ENCODE peak calls at places on chromosomes 12 and 14, in four cellular contexts. R is WTC11, Z is K562, J is HepG2. A is an unnamed sample.
A peak's percentile ranks its signal among the peaks of the same experiment; 100 is the strongest.

GRCh38 chr12:13256705-13257045 is 60.1 kb downstream of the EMP1 start:
- DNase-seq in R (no peak), Z (no peak), J (no peak), A (no peak)

GRCh38 chr14:96863327-96863985 is 66.3 kb downstream of the VRK1 start:
- DNase-seq in R (no peak), Z (no peak), J (no peak), A (no peak)

GRCh38 chr12:85225501-85225900 is 54.5 kb upstream of the ALX1 start:
- DNase-seq in R (no peak), Z (no peak), J (no peak), A (no peak)

GRCh38 chr14:69615471-69616407 is 4.3 kb downstream of the SUSD6 start:
- DNase-seq in R (no peak), Z (peak; percentile 27), J (no peak), A (no peak)

GRCh38 chr12:54197037-54197909 is 8.5 kb upstream of the SMUG1 start:
- DNase-seq in R (peak; percentile 31), Z (peak; percentile 41), J (no peak), A (no peak)

GRCh38 chr12:100364334-100364733 is 7.5 kb downstream of the SLC17A8 start:
- DNase-seq in R (no peak), Z (no peak), J (no peak), A (no peak)

GRCh38 chr12:93577222-93577621 is 4.7 kb downstream of the SOCS2 start:
- DNase-seq in R (no peak), Z (no peak), J (no peak), A (no peak)

GRCh38 chr12:12665194-12665593 is 30.8 kb downstream of the GPR19 start:
- DNase-seq in R (peak; percentile 42), Z (no peak), J (no peak), A (no peak)

GRCh38 chr14:104357689-104358527 is 219.5 kb downstream of the KIF26A start:
- DNase-seq in R (no peak), Z (no peak), J (no peak), A (peak; percentile 29)

GRCh38 chr14:104358528-104359300 is 220.3 kb downstream of the KIF26A start:
- DNase-seq in R (no peak), Z (no peak), J (no peak), A (peak; percentile 33)

GRCh38 chr14:104355949-104356737 is 217.8 kb downstream of the KIF26A start:
- DNase-seq in R (no peak), Z (no peak), J (no peak), A (peak; percentile 62)

GRCh38 chr14:104355101-104355691 is 216.8 kb downstream of the KIF26A start:
- DNase-seq in R (no peak), Z (no peak), J (no peak), A (no peak)

GRCh38 chr14:104356738-104357688 is 218.6 kb downstream of the KIF26A start:
- DNase-seq in R (peak; percentile 9), Z (peak; percentile 4), J (no peak), A (peak; percentile 31)
- TF ChIP-seq FOXJ3 in R (no peak), Z (no peak), J (no peak), A (no peak)

GRCh38 chr12:108530141-108530540 is 15.1 kb downstream of the FICD start:
- DNase-seq in R (no peak), Z (no peak), J (no peak), A (no peak)

GRCh38 chr12:108526482-108527234 is 11.6 kb downstream of the FICD start:
- DNase-seq in R (no peak), Z (no peak), J (no peak), A (no peak)

GRCh38 chr12:108523365-108523764 is 8.3 kb downstream of the FICD start:
- DNase-seq in R (no peak), Z (no peak), J (no peak), A (no peak)

GRCh38 chr12:108525681-108526080 is 10.6 kb downstream of the FICD start:
- DNase-seq in R (no peak), Z (no peak), J (no peak), A (no peak)
- TF ChIP-seq FOXJ3 in R (no peak), Z (no peak), J (no peak), A (no peak)

DNA sequence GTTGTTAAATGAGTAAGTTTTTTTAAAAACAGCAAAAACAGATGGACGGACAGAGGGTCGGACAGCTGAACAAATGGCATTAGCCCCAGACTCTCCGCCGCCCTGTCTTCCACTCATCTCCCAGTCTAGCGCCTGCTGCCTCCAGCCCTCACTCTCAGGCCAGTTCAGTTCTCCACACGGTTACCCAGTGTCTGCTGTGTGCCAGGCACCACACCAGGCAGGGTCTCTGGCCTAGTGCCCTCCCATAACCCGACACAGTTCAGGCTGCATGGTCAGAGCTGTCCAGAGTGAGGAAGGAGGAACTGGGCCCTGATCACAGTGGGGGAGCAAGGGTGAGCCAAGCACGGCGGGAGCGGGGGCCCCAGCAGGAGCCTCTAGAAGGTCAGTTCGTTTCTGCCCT is 12.9 kb upstream of the LRTM2 start:
- DNase-seq in R (no peak), Z (no peak), J (no peak), A (no peak)
- TF ChIP-seq FOXJ3 in R (no peak), Z (no peak), J (no peak), A (no peak)

GRCh38 chr14:37253905-37254304 is 56.2 kb downstream of the MIPOL1 start:
- DNase-seq in R (no peak), Z (no peak), J (no peak), A (no peak)
- TF ChIP-seq FOXJ3 in R (no peak), Z (no peak), J (no peak), A (no peak)

GRCh38 chr14:50230601-50231474 is 540 bp downstream of the SOS2 start:
- DNase-seq in R (peak; percentile 38), Z (peak; percentile 51), J (peak; percentile 29), A (peak; percentile 75)
- TF ChIP-seq FOXJ3 in R (no peak), Z (no peak), J (no peak), A (no peak)

DNA sequence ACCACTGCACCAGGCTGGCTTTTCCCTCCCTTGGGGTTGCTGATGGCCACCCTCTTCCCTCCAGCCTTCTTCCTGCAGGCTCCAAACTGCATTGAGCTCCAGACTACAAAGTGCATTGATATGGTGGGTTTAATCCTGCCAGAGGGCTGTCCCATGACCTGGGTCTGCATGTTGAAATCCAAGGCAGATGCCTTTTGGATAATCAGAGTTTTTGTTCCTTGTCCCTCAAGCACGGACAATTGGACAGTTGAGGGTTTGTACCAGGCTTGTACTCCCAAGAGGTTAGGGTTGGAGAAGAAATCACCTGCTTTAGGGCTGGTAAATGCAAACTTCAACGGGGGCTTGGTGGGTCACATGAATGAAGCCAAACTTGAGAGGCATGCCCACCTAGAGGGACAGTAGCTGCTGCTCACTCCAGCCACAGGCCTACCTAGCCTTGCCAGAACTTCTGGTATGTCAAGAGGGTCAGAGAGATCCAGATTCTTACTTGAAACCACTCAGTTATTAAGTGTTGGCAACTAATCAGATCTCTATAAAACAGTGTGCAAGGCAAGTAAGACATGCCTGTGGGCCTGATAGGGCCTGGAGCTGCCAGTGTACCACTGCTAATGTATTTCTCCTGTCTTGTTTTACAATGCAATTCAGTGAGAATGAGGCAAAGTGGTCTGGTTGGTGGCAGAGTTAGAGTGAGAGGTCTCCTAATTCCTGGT is 21.7 kb upstream of the KRT83 start:
- DNase-seq in R (no peak), Z (no peak), J (no peak), A (no peak)
- TF ChIP-seq FOXJ3 in R (no peak), Z (no peak), J (no peak), A (no peak)

A was measured in SK-N-SH.